ENCODE peak calls at places on chromosomes 1 and 21, in seven cellular contexts. B, U, T, F, I, L and A are unnamed samples.

GRCh38 chr1:93021539-93022134 is 57.4 kb upstream of the MTF2 start:
- DNase-seq in U (no peak), L (peak), I (no peak), B (no peak), T (peak), F (peak), A (peak)

GRCh38 chr1:192805832-192806323 is 3.0 kb upstream of the RGS2 start:
- DNase-seq in F (peak), B (no peak), L (peak), T (peak), I (no peak), U (no peak), A (peak)

GRCh38 chr1:12600880-12601633 is 17.0 kb downstream of the DHRS3 start:
- DNase-seq in B (peak), U (no peak), I (no peak), T (peak), L (no peak), F (no peak), A (no peak)

GRCh38 chr21:35925497-35925896 is 134.8 kb downstream of the SETD4 start:
- DNase-seq in B (no peak), I (no peak), U (no peak), L (peak), F (no peak), T (no peak), A (peak)

GRCh38 chr1:111990026-111990877 is 784 bp upstream of the KCND3 start:
- DNase-seq in U (peak), B (peak), T (peak), L (peak), F (no peak), I (no peak), A (no peak)

GRCh38 chr21:31184462-31184861 is 146.2 kb upstream of the KRTAP19-8 start:
- DNase-seq in L (no peak), U (no peak), T (peak), B (no peak), F (no peak), I (no peak), A (no peak)

GRCh38 chr1:199089393-199090122 is 450.7 kb downstream of the PTPRC start:
- DNase-seq in L (no peak), F (no peak), T (no peak), U (no peak), B (no peak), I (no peak), A (peak)

GRCh38 chr1:105914403-105914802 is 1142.1 kb upstream of the PRMT6 start:
- DNase-seq in U (no peak), T (no peak), I (no peak), B (no peak), L (no peak), F (no peak), A (no peak)

GRCh38 chr1:243367314-243367713 is 111.5 kb downstream of the SDCCAG8 start:
- DNase-seq in I (no peak), L (no peak), F (no peak), B (no peak), U (no peak), T (no peak), A (no peak)

GRCh38 chr21:20004353-20004752 is 993.9 kb upstream of the NCAM2 start:
- DNase-seq in I (no peak), F (no peak), B (no peak), U (no peak), T (peak), L (peak), A (no peak)

GRCh38 chr1:158049867-158050266 is 56.4 kb downstream of the KIRREL1 start:
- DNase-seq in L (no peak), I (no peak), F (no peak), U (no peak), B (no peak), T (no peak), A (peak)

GRCh38 chr1:33872681-33873080 is 8.8 kb downstream of the HMGB4 start:
- DNase-seq in U (peak), I (no peak), B (no peak), T (no peak), F (no peak), L (no peak), A (no peak)

GRCh38 chr1:63064135-63064534 is 258.2 kb upstream of the FOXD3 start:
- DNase-seq in B (no peak), T (no peak), U (no peak), L (no peak), I (no peak), F (no peak), A (no peak)

GRCh38 chr1:243818978-243819377 is 31.1 kb downstream of the AKT3 start:
- DNase-seq in U (no peak), T (no peak), L (no peak), B (no peak), F (no peak), I (no peak), A (no peak)

GRCh38 chr1:14778882-14779594 is 180.6 kb downstream of the KAZN start:
- DNase-seq in L (peak), U (peak), T (peak), F (peak), B (peak), I (peak), A (peak)

GRCh38 chr1:219699870-219700269 is 87.0 kb upstream of the ZC3H11B start:
- DNase-seq in T (no peak), L (peak), F (peak), B (no peak), I (no peak), U (no peak), A (peak)

GRCh38 chr21:38780879-38781278 is 24.9 kb upstream of the ETS2 start:
- DNase-seq in T (no peak), B (no peak), I (no peak), U (no peak), L (peak), F (no peak), A (no peak)

GRCh38 chr1:175287377-175287776 is 94.8 kb upstream of the KIAA0040 start:
- DNase-seq in I (no peak), T (no peak), L (no peak), U (no peak), F (no peak), B (no peak), A (no peak)

GRCh38 chr1:179080866-179081695 is 789 bp upstream of the TOR3A start:
- DNase-seq in U (no peak), F (no peak), T (no peak), B (no peak), I (no peak), L (no peak), A (no peak)

GRCh38 chr1:177546346-177546745 is 375.6 kb downstream of the BRINP2 start:
- DNase-seq in F (no peak), U (no peak), L (no peak), I (no peak), B (no peak), T (no peak), A (no peak)

GRCh38 chr1:925532-926421 is 2.1 kb downstream of the SAMD11 start:
- DNase-seq in B (no peak), I (no peak), U (no peak), F (no peak), T (no peak), L (no peak), A (peak)

GRCh38 chr1:165895451-165895871 is 68.0 kb downstream of the UCK2 start:
- DNase-seq in L (peak), I (no peak), F (peak), B (no peak), T (peak), U (no peak), A (peak)

GRCh38 chr21:33362044-33362555 is 37.3 kb downstream of the IFNAR1 start:
- DNase-seq in F (peak), B (peak), U (no peak), I (peak), T (peak), L (no peak), A (no peak)

GRCh38 chr1:234531181-234532132 is 52.5 kb upstream of the TARBP1 start:
- DNase-seq in F (peak), I (no peak), U (no peak), B (no peak), T (peak), L (peak), A (peak)

GRCh38 chr1:68528243-68528642 is 31.4 kb upstream of the DEPDC1 start:
- DNase-seq in T (no peak), U (no peak), F (no peak), I (no peak), B (no peak), L (no peak), A (no peak)

GRCh38 chr1:229640455-229640854 is 14.4 kb downstream of the URB2 start:
- DNase-seq in F (no peak), T (no peak), U (no peak), B (no peak), L (no peak), I (no peak), A (no peak)

GRCh38 chr1:12148160-12148957 is 18.4 kb upstream of the TNFRSF1B start:
- DNase-seq in I (no peak), U (no peak), T (no peak), F (no peak), L (no peak), B (no peak), A (peak)

GRCh38 chr1:17009706-17010105 is 2.0 kb downstream of the ATP13A2 start:
- DNase-seq in B (no peak), T (no peak), F (no peak), I (no peak), U (no peak), L (peak), A (no peak)

GRCh38 chr1:211420389-211420788 is 71.6 kb downstream of the RD3 start:
- DNase-seq in B (no peak), F (no peak), T (peak), U (no peak), L (peak), I (no peak), A (peak)

GRCh38 chr21:38769253-38769780 is 36.4 kb upstream of the ETS2 start:
- DNase-seq in U (no peak), L (peak), I (no peak), F (no peak), B (no peak), T (no peak), A (peak)

GRCh38 chr1:173294853-173295252 is 87.7 kb upstream of the TNFSF4 start:
- DNase-seq in F (no peak), I (no peak), T (no peak), B (no peak), L (no peak), U (no peak), A (peak)

GRCh38 chr1:229094476-229095311 is 176.2 kb upstream of the RAB4A start:
- DNase-seq in T (peak), F (peak), B (no peak), U (no peak), L (peak), I (no peak), A (peak)

GRCh38 chr21:31124005-31124404 is 85.7 kb upstream of the KRTAP19-8 start:
- DNase-seq in I (no peak), L (no peak), B (no peak), T (peak), U (peak), F (no peak), A (no peak)

GRCh38 chr21:16343776-16344175 is 614.0 kb downstream of the USP25 start:
- DNase-seq in F (no peak), U (no peak), B (no peak), I (no peak), L (no peak), T (peak), A (no peak)
- H3K18ac ChIP-seq in F (no peak), U (no peak), B (no peak), I (no peak), L (no peak), T (no peak), A (no peak)

GRCh38 chr1:39886757-39887231 is 3.5 kb upstream of the TRIT1 start:
- DNase-seq in L (peak), U (no peak), T (peak), I (no peak), B (no peak), F (peak), A (no peak)

GRCh38 chr1:39892611-39893595 is 8.8 kb downstream of the MYCL start:
- DNase-seq in L (peak), T (peak), F (peak), I (no peak), U (peak), B (peak), A (peak)

GRCh38 chr1:39885516-39885915 is 2.2 kb upstream of the TRIT1 start:
- DNase-seq in U (no peak), L (no peak), F (peak), T (no peak), B (no peak), I (no peak), A (no peak)

GRCh38 chr1:39890880-39891279 is 7.6 kb upstream of the TRIT1 start:
- DNase-seq in B (no peak), T (no peak), L (no peak), I (no peak), U (no peak), F (no peak), A (no peak)

DNA sequence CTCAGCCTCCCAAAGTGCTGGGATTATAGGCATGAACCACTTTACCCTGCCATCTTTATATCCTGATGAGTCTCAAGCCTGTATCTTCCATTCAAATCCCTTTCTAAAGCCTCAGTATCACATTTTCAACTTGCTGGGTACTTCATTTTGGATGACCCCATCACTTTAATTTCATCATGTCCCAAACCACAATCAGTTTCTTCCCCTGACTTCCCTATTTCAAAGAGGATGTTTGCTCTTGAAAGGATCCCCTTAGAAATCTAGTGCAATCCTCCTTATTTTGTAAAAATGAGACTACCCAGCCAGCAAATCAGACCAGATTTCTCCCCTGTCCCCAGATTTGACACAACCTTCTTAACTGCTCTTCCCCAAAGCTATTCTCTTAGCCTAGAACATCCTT is 7.0 kb upstream of the TRIT1 start:
- DNase-seq in F (no peak), B (no peak), I (no peak), L (no peak), T (no peak), U (no peak), A (no peak)
- H3K18ac ChIP-seq in F (no peak), B (no peak), I (no peak), L (no peak), T (no peak), U (no peak), A (no peak)

GRCh38 chr1:47772281-47772680 is 224.9 kb downstream of the TRABD2B start:
- DNase-seq in I (no peak), T (no peak), L (no peak), B (no peak), F (no peak), U (no peak), A (no peak)
- H3K18ac ChIP-seq in I (no peak), T (no peak), L (no peak), B (no peak), F (no peak), U (peak), A (no peak)

GRCh38 chr1:27958513-27958912 is 1.3 kb upstream of the XKR8 start:
- DNase-seq in F (no peak), U (no peak), I (no peak), T (no peak), L (no peak), B (no peak), A (no peak)

GRCh38 chr1:27961646-27962221 is 2.0 kb downstream of the XKR8 start:
- DNase-seq in T (no peak), B (peak), U (no peak), I (no peak), F (no peak), L (no peak), A (no peak)

GRCh38 chr1:27957655-27958054 is 2.1 kb upstream of the XKR8 start:
- DNase-seq in B (no peak), I (no peak), U (no peak), T (no peak), L (no peak), F (no peak), A (no peak)

GRCh38 chr1:27960762-27961645 is 1.2 kb downstream of the XKR8 start:
- DNase-seq in L (peak), B (no peak), U (no peak), T (no peak), I (no peak), F (no peak), A (no peak)

GRCh38 chr1:27959792-27960603 is at the start of gene XKR8:
- DNase-seq in F (peak), B (peak), L (peak), U (peak), T (peak), I (peak), A (peak)
- H3K18ac ChIP-seq in F (peak), B (peak), L (peak), U (peak), T (peak), I (peak), A (peak)

GRCh38 chr21:28464988-28465387 is 527.7 kb downstream of the LTN1 start:
- DNase-seq in I (no peak), L (no peak), F (no peak), U (no peak), T (no peak), B (no peak), A (no peak)
- H3K18ac ChIP-seq in I (no peak), L (no peak), F (no peak), U (no peak), T (no peak), B (no peak), A (no peak)

GRCh38 chr1:31765041-31765467 is 914 bp upstream of the ADGRB2 start:
- DNase-seq in U (no peak), T (peak), F (no peak), L (no peak), I (no peak), B (no peak), A (peak)

GRCh38 chr1:31762323-31762722 is 1.8 kb downstream of the ADGRB2 start:
- DNase-seq in L (no peak), T (no peak), F (no peak), U (no peak), B (no peak), I (no peak), A (no peak)

GRCh38 chr1:31762726-31763670 is 1.1 kb downstream of the ADGRB2 start:
- DNase-seq in L (peak), I (no peak), U (peak), T (peak), B (peak), F (no peak), A (peak)

GRCh38 chr1:31764307-31765040 is at the start of gene ADGRB2:
- DNase-seq in L (no peak), I (no peak), B (peak), U (no peak), T (peak), F (peak), A (no peak)

DNA sequence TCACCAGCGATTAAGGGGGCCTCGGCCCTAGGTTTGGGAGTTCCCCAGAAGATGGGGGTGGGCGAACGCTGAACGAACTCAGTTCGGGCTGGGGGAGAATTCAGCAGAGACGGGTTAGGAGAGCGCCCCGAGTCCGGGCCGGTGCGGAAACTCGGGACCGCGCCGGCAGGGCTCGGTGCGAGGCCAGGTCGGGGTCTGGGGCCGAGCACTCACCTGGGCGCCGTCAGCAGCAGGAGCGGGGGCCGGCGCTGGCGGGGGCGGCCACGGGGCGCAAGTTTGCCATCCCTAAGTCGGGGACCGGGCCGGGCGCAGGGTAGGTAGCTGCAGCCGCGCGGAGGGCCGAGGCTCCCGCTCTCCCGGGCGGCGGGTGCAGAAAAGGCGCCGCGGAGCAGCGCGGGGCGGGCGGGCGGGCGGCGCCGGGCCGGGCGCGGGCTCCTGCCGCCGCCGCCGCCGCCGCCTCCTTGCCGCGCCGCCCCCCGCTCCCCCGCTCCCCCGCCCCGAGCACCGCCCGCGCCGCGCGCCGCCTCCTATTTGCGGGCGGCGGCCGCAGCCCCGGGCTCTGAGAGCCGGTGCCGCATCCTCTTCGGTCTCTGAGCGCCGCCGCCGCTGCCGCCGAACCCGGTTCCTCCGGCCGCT is 351 bp downstream of the ADGRB2 start:
- DNase-seq in U (no peak), I (no peak), B (no peak), T (no peak), F (no peak), L (no peak), A (no peak)
- H3K18ac ChIP-seq in U (peak), I (peak), B (no peak), T (peak), F (peak), L (peak), A (no peak)

GRCh38 chr1:170964506-170964905 is 29.2 kb downstream of the MROH9 start:
- DNase-seq in L (no peak), F (no peak), U (no peak), B (no peak), T (no peak), I (no peak), A (no peak)

GRCh38 chr1:170959385-170959784 is 24.1 kb downstream of the MROH9 start:
- DNase-seq in T (no peak), U (no peak), B (no peak), I (no peak), L (no peak), F (no peak), A (peak)
- H3K18ac ChIP-seq in T (no peak), U (no peak), B (no peak), I (no peak), L (no peak), F (no peak), A (no peak)